ENCODE peak calls at places on chromosomes 2 and 18, in nine cellular contexts. X is heart right ventricle; Z is lower lobe of right lung; M is CD8-positive, alpha-beta memory T cell; V is iPS DF 6.9; E is spleen; N is left lung; Y is GM23338; D is PC-9. G is an unnamed sample.

GRCh38 chr2:142975239-142975638 is 97.8 kb downstream of the KYNU start:
- DNase-seq in X (no peak), Z (no peak), M (no peak), V (no peak), E (no peak), N (no peak), Y (no peak), D (no peak), G (no peak)

GRCh38 chr2:15912203-15912602 is 28.1 kb upstream of the MYCN start:
- DNase-seq in X (peak; percentile 63), Z (no peak), M (no peak), V (no peak), E (no peak), N (no peak), Y (no peak), D (no peak), G (no peak)

GRCh38 chr2:200373973-200374416 is 67.5 kb downstream of the SPATS2L start:
- DNase-seq in X (no peak), Z (no peak), M (no peak), V (no peak), E (no peak), N (no peak), Y (no peak), D (peak; percentile 78), G (no peak)

GRCh38 chr2:44136186-44136585 is 32.5 kb upstream of the PPM1B start:
- DNase-seq in X (no peak), Z (no peak), M (no peak), V (no peak), E (no peak), N (no peak), Y (peak; percentile 66), D (peak; percentile 97), G (no peak)

GRCh38 chr18:3046216-3046808 is 33.4 kb upstream of the LPIN2 start:
- DNase-seq in X (no peak), Z (no peak), M (no peak), V (no peak), E (no peak), N (no peak), Y (no peak), D (no peak), G (no peak)

GRCh38 chr2:64137567-64137966 is 6.7 kb downstream of the PELI1 start:
- DNase-seq in X (no peak), Z (no peak), M (no peak), V (no peak), E (no peak), N (no peak), Y (no peak), D (no peak), G (no peak)

GRCh38 chr18:49048361-49048760 is 97.6 kb upstream of the SMAD7 start:
- DNase-seq in X (no peak), Z (no peak), M (no peak), V (no peak), E (no peak), N (no peak), Y (no peak), D (no peak), G (no peak)

GRCh38 chr2:141930803-141931202 is 200.0 kb downstream of the LRP1B start:
- DNase-seq in X (no peak), Z (no peak), M (no peak), V (no peak), E (no peak), N (no peak), Y (no peak), D (no peak), G (no peak)

GRCh38 chr2:24343225-24343882 is 17.0 kb downstream of the ITSN2 start:
- DNase-seq in X (no peak), Z (no peak), M (no peak), V (no peak), E (no peak), N (no peak), Y (no peak), D (no peak), G (no peak)

GRCh38 chr18:8361941-8362471 is 247.2 kb upstream of the RAB12 start:
- DNase-seq in X (no peak), Z (no peak), M (no peak), V (no peak), E (no peak), N (no peak), Y (peak; percentile 28), D (no peak), G (no peak)

GRCh38 chr18:58449366-58449935 is 179.4 kb downstream of the ALPK2 start:
- DNase-seq in X (no peak), Z (no peak), M (no peak), V (no peak), E (no peak), N (no peak), Y (no peak), D (no peak), G (no peak)

GRCh38 chr2:46420945-46421344 is 58.4 kb upstream of the TMEM247 start:
- DNase-seq in X (no peak), Z (no peak), M (no peak), V (no peak), E (no peak), N (no peak), Y (no peak), D (no peak), G (no peak)

GRCh38 chr18:80200171-80200931 is 47.0 kb downstream of the PARD6G start:
- DNase-seq in X (no peak), Z (no peak), M (no peak), V (no peak), E (no peak), N (no peak), Y (peak; percentile 55), D (no peak), G (no peak)

GRCh38 chr2:48195168-48195567 is 288.9 kb upstream of the FBXO11 start:
- DNase-seq in X (no peak), Z (no peak), M (no peak), V (no peak), E (no peak), N (no peak), Y (no peak), D (no peak), G (no peak)

GRCh38 chr2:144516417-144516980 is 3.4 kb downstream of the ZEB2 start:
- DNase-seq in X (peak; percentile 45), Z (peak; percentile 53), M (no peak), V (no peak), E (peak; percentile 90), N (peak; percentile 85), Y (peak; percentile 56), D (no peak), G (no peak)

GRCh38 chr18:37362158-37362890 is 203.3 kb downstream of the CELF4 start:
- DNase-seq in X (no peak), Z (no peak), M (no peak), V (peak; percentile 52), E (no peak), N (peak; percentile 65), Y (peak; percentile 92), D (no peak), G (no peak)

GRCh38 chr2:65374555-65374954 is 57.8 kb downstream of the SPRED2 start:
- DNase-seq in X (no peak), Z (no peak), M (no peak), V (no peak), E (no peak), N (no peak), Y (no peak), D (peak; percentile 64), G (no peak)
- H3K4me1 ChIP-seq in X (peaks cover 40% of the 10 kb centered on the region), Z (peaks cover 77% of the 10 kb centered on the region), M (no peaks in the 10 kb centered on the region), V (peaks cover 4% of the 10 kb centered on the region), E (no peaks in the 10 kb centered on the region), N (peaks cover 8% of the 10 kb centered on the region), Y (peaks cover 22% of the 10 kb centered on the region), D (peaks cover 69% of the 10 kb centered on the region), G (peaks cover 3% of the 10 kb centered on the region)

GRCh38 chr2:232515599-232515998 is 4.6 kb upstream of the PRSS56 start:
- DNase-seq in X (no peak), Z (no peak), M (no peak), V (no peak), E (no peak), N (no peak), Y (no peak), D (no peak), G (no peak)
- H3K36me3 ChIP-seq in X (no peaks in the 10 kb centered on the region), Z (no peaks in the 10 kb centered on the region), M (no peaks in the 10 kb centered on the region), V (no peaks in the 10 kb centered on the region), E (no peaks in the 10 kb centered on the region), N (no peaks in the 10 kb centered on the region), Y (no peaks in the 10 kb centered on the region), D (no peaks in the 10 kb centered on the region), G (no peaks in the 10 kb centered on the region)

DNA sequence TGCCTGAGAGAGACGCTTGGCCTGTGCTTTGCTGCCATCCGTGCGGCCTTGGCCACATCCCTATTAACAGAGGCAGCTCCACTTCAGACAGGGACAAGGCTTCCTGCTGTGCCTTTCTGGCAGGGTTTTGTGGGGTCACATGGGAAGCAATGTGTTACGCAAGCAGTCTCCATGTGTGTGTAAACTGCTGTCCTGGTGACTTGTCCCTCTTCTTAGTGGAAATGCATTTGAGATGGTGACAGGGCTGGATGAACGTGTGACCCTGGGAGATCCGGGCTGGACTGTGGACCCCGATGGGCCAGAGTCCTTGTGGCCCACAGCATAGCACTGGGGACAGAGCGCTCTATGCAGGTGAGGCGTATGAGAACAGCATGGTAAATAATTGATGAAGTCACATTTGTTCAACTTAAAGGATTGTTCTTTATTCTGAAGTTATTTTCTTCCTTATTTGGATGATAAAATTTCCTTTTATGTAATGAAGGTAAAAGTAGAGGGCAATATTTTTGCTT is 23.2 kb downstream of the ASB1 start:
- DNase-seq in X (peak; percentile 66), Z (peak; percentile 72), M (no peak), V (no peak), E (peak; percentile 77), N (no peak), Y (no peak), D (no peak), G (no peak)
- H3K4me1 ChIP-seq in X (peaks cover 12% of the 10 kb centered on the region), Z (peaks cover 14% of the 10 kb centered on the region), M (no peaks in the 10 kb centered on the region), V (no peaks in the 10 kb centered on the region), E (no peaks in the 10 kb centered on the region), N (no peaks in the 10 kb centered on the region), Y (no peaks in the 10 kb centered on the region), D (no peaks in the 10 kb centered on the region), G (no peaks in the 10 kb centered on the region)

GRCh38 chr2:217880490-217880889 is 122.3 kb downstream of the TNS1 start:
- DNase-seq in X (no peak), Z (no peak), M (no peak), V (no peak), E (no peak), N (no peak), Y (no peak), D (no peak), G (no peak)

GRCh38 chr2:217875556-217876252 is 127.1 kb downstream of the TNS1 start:
- DNase-seq in X (no peak), Z (no peak), M (no peak), V (no peak), E (no peak), N (no peak), Y (no peak), D (no peak), G (no peak)

GRCh38 chr2:217876253-217876570 is 126.6 kb downstream of the TNS1 start:
- DNase-seq in X (no peak), Z (no peak), M (no peak), V (no peak), E (no peak), N (no peak), Y (no peak), D (no peak), G (no peak)

GRCh38 chr2:217878865-217879595 is 123.8 kb downstream of the TNS1 start:
- DNase-seq in X (no peak), Z (no peak), M (no peak), V (no peak), E (no peak), N (no peak), Y (peak; percentile 42), D (no peak), G (no peak)

DNA sequence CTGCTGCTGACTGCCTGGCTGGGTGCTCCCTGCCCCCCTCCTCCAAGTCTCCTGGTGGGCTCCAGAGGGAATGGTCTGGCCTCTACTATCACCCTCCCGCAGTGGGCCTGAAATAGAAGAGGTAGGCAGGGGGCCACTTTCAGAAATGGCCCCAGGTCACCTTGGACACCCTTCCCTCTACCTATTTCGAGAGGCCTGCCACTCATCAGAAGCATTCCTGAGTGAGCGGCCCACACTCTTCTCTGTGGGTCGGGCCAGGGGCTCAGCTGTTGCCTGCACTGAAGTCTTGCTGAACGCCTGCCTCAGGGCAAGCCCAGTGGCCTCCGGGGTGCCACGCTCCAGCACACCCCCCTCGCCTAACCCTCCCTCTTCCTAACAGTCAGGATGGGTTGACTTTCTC is 124.9 kb downstream of the TNS1 start:
- DNase-seq in X (no peak), Z (no peak), M (no peak), V (no peak), E (no peak), N (no peak), Y (no peak), D (no peak), G (no peak)
- H3K36me3 ChIP-seq in X (peaks cover 97% of the 10 kb centered on the region), Z (peaks cover 98% of the 10 kb centered on the region), M (no peaks in the 10 kb centered on the region), V (peaks cover 3% of the 10 kb centered on the region), E (peaks cover 59% of the 10 kb centered on the region), N (no peaks in the 10 kb centered on the region), Y (no peaks in the 10 kb centered on the region), D (no peaks in the 10 kb centered on the region), G (peaks cover 95% of the 10 kb centered on the region)